ENCODE peak calls at places on chromosomes 5 and 9, in seven cellular contexts. A is tibial artery, G is AG04450, S is GM12878, T is pancreas, X is cardiac muscle cell, P is Peyer's patch. N is an unnamed sample.

GRCh38 chr5:169960659-169961058 is 19.6 kb downstream of the INSYN2B start:
- DNase-seq in A (no peak), G (no peak), S (no peak), T (no peak), X (no peak), P (no peak), N (no peak)

GRCh38 chr9:120866651-120867050 is 10.3 kb downstream of the PHF19 start:
- DNase-seq in A (no peak), G (no peak), S (no peak), T (no peak), X (no peak), P (no peak), N (no peak)

GRCh38 chr9:70593241-70593640 is 178.8 kb upstream of the KLF9 start:
- DNase-seq in A (no peak), G (no peak), S (no peak), T (no peak), X (no peak), P (no peak), N (no peak)

GRCh38 chr5:88805151-88805784 is 77.7 kb downstream of the MEF2C start:
- DNase-seq in A (no peak), G (no peak), S (no peak), T (no peak), X (no peak), P (no peak), N (no peak)

GRCh38 chr5:148708854-148709253 is 54.5 kb upstream of the HTR4 start:
- DNase-seq in A (no peak), G (no peak), S (no peak), T (no peak), X (no peak), P (no peak), N (no peak)

GRCh38 chr5:84237126-84237525 is 147.6 kb downstream of the EDIL3 start:
- DNase-seq in A (no peak), G (no peak), S (no peak), T (no peak), X (no peak), P (no peak), N (no peak)

GRCh38 chr9:123365881-123366528 is 10.0 kb downstream of the CRB2 start:
- DNase-seq in A (no peak), G (no peak), S (no peak), T (no peak), X (no peak), P (no peak), N (no peak)

GRCh38 chr9:88773627-88774244 is 217.5 kb upstream of the S1PR3 start:
- DNase-seq in A (no peak), G (no peak), S (no peak), T (no peak), X (peak), P (no peak), N (no peak)

GRCh38 chr5:54610197-54610898 is 92.8 kb downstream of the SNX18 start:
- DNase-seq in A (no peak), G (no peak), S (peak), T (no peak), X (no peak), P (peak), N (peak)

GRCh38 chr9:109205526-109205925 is 38.5 kb upstream of the FRRS1L start:
- DNase-seq in A (no peak), G (no peak), S (no peak), T (no peak), X (no peak), P (no peak), N (no peak)

GRCh38 chr9:109203761-109204360 is 36.8 kb upstream of the FRRS1L start:
- DNase-seq in A (no peak), G (no peak), S (no peak), T (no peak), X (no peak), P (no peak), N (no peak)

DNA sequence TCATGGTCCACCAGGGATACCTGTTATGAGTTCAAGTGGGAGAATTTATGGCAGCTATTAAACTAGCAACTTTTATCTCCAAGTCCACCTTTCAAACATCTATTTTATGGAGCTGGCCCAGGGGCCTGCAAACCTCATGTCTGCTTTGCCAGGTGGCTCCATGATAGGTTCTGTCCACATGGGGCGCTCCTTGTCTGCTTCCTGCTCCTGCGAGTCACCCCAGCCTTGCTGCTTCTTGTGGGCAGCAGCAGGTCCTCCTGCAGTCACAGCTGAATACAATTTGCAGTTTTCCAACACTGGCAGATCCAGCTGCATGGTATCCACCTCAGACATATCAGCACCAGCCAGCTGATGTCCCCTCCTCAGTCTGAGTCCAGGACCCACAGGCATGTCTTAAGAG is 39.6 kb upstream of the FRRS1L start:
- DNase-seq in A (no peak), G (no peak), S (no peak), T (no peak), X (no peak), P (no peak), N (no peak)
- TF ChIP-seq CTCF in A (no peak), G (no peak), S (no peak), T (no peak), X (peak), P (no peak), N (no peak)

DNA sequence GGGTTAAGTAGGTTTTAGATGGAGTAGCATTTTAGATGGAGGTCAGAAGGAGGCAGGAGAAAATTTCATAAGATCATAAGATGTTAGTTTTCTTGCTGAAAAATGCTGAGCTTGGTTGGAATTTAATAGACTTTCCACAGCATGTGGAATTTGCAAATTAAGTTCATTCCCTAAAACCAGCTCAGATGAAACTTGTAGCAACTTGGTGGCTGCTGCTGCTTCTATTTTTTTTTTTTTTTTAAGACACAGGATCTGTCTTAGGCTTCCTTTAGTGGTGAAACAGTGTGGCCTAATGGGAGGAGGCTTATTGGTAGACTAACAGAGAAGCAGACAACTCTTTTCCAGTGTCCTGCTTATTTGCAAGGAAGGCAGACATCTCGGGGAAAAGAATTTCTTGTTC is 154.5 kb downstream of the AOPEP start:
- DNase-seq in A (no peak), G (no peak), S (no peak), T (no peak), X (no peak), P (no peak), N (no peak)
- H3K27ac ChIP-seq in A (no peak), G (no peak), S (no peak), T (no peak), X (peak), P (no peak), N (no peak)

DNA sequence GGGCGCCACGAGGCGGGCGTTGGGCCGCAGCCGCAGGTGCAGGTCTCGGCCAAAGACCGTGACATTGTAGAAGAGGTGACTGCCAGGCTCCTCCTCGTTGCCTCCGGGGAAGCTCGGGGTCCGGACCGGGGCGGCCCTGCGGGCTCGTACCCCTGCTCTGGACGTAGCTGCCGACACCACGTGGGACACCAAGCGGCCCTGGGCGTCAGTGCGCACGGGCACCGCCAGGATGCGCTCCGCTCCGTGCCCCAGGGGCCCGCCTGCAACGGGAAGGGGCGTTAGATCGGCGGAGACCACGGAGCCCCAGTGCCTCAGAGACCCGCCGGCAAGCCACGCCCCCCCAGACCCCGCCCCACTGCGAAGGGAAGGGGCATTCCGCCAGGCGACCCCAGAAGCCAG is 1.4 kb downstream of the ADAMTS2 start:
- DNase-seq in A (no peak), G (no peak), S (no peak), T (no peak), X (peak), P (no peak), N (no peak)
- TF ChIP-seq CTCF in A (peak), G (peak), S (no peak), T (no peak), X (peak), P (no peak), N (no peak)

DNA sequence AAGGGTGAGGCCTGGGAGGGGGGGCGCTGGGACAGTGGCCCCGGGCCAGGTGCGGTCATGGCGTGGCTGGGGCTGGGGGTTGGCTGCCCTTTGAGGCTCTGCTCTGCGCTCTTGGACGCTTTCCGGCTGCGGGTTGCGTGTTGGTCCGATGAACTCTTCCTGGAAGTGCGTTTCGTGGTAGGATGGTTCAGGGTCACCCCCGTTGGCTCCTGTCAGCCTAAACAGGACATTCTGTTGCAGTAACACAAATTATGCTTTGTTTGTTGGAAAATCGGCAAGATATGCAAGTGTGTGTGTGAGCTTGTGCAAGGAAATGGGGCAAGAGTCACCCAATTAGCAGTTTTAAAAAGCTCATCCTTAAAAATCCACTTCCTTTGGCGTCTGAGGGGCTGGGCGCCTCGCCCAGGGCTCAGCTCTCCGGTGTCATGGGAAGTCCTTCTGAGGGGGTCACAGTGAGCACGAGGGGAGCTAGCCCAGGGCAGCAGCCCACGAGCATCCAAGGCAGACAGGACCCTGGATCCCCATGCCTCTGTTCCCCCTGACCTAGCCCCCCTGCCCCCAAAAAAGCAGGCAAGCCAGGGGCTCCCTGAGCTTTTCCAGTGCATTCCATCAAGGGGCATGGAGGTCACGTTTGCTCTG is 22.2 kb upstream of the RNU6ATAC start:
- DNase-seq in A (peak), G (no peak), S (no peak), T (peak), X (no peak), P (no peak), N (no peak)
- H3K27ac ChIP-seq in A (no peak), G (no peak), S (no peak), T (no peak), X (no peak), P (peak), N (no peak)

GRCh38 chr5:174834081-174834480 is 109.7 kb downstream of the MSX2 start:
- DNase-seq in A (no peak), G (no peak), S (no peak), T (no peak), X (no peak), P (no peak), N (no peak)

GRCh38 chr5:174839196-174839595 is 114.8 kb downstream of the MSX2 start:
- DNase-seq in A (no peak), G (no peak), S (no peak), T (no peak), X (no peak), P (no peak), N (no peak)

GRCh38 chr5:174840435-174840834 is 116.1 kb downstream of the MSX2 start:
- DNase-seq in A (no peak), G (no peak), S (no peak), T (no peak), X (no peak), P (no peak), N (no peak)

GRCh38 chr5:174843263-174844250 is 119.2 kb downstream of the MSX2 start:
- DNase-seq in A (no peak), G (no peak), S (no peak), T (no peak), X (no peak), P (no peak), N (no peak)

DNA sequence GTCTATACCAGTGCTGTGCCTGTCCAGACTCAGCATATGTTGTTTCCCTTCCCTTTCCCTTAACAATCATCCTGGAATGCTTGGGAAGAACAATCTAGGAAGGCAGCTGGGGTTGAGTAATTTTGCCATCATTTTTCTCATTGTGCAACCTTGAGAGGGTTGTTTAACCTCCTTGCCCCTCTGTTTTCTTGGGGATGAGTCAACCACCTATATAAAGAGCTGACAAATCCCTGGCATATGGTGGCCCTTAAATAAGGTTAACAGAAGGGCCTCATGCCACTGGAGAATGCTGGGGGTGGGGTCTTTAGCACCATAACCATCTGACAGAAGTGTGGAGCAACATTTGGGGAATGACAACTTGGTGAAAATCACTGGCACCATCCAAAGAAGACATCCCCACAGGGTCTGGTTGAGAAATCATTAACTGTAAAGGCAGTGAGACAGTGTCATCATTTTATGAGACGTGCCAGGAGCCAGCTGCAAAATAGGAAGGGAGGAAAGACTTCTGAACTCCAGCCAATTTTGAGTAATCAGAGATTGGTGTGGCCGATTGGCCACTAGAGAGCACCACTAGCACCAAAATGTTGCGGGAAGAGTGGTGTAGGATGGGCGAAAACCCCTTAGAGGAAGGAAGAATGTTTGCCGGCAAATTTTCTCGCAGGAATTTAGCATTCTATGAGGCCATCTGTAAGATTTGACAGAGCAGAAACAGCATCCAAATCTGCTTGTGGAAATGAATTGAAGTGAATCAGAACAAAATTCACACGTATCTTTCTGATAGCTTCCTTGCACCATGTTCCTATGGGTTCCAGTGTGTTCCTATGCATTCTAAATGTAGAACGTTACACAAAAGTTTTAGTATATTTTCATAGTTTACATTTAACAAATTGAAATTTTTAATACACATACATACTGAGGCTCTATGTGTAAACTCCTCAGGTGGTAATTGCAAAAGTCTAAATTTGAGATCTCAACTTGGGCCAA is 113.8 kb downstream of the MSX2 start:
- DNase-seq in A (peak), G (no peak), S (no peak), T (no peak), X (peak), P (no peak), N (no peak)
- TF ChIP-seq CTCF in A (no peak), G (peak), S (no peak), T (no peak), X (peak), P (no peak), N (no peak)

GRCh38 chr5:73513996-73514395 is 15.8 kb downstream of the BTF3 start:
- DNase-seq in A (no peak), G (no peak), S (no peak), T (no peak), X (no peak), P (no peak), N (no peak)

GRCh38 chr5:73519531-73520283 is 21.5 kb downstream of the BTF3 start:
- DNase-seq in A (peak), G (peak), S (peak), T (peak), X (peak), P (peak), N (peak)

GRCh38 chr5:73514418-73514817 is 16.2 kb downstream of the BTF3 start:
- DNase-seq in A (no peak), G (no peak), S (no peak), T (no peak), X (no peak), P (no peak), N (no peak)

DNA sequence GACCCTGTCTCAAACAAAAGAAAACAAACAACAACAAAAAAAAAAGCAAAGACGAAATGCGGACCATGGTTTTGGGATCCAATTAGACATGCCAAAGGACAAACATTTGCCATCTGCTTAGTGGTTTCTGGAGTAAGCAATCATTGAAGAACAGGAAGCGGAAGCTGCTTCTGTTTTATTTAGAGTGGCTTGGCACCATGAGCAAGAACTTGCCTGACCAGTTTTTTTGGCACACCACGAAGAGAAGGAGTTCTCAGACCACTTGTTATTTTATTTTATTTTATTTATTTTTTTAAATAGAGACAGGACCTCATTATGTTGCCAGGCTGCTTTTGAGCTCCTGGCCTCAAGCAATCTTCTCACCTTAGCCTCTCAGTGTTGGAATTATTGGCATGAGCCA is 17.0 kb downstream of the BTF3 start:
- DNase-seq in A (no peak), G (no peak), S (no peak), T (peak), X (no peak), P (no peak), N (no peak)
- H3K27ac ChIP-seq in A (no peak), G (no peak), S (no peak), T (no peak), X (no peak), P (no peak), N (no peak)

GRCh38 chr5:141997358-141998006 is 15.3 kb downstream of the GNPDA1 start:
- DNase-seq in A (no peak), G (no peak), S (no peak), T (no peak), X (no peak), P (no peak), N (no peak)

GRCh38 chr5:141995656-141996055 is 17.2 kb downstream of the GNPDA1 start:
- DNase-seq in A (no peak), G (no peak), S (no peak), T (no peak), X (no peak), P (no peak), N (no peak)

GRCh38 chr5:142003266-142003800 is 9.5 kb downstream of the GNPDA1 start:
- DNase-seq in A (no peak), G (no peak), S (no peak), T (no peak), X (no peak), P (no peak), N (no peak)

GRCh38 chr5:142000176-142000575 is 12.7 kb downstream of the GNPDA1 start:
- DNase-seq in A (no peak), G (no peak), S (no peak), T (no peak), X (no peak), P (no peak), N (no peak)

DNA sequence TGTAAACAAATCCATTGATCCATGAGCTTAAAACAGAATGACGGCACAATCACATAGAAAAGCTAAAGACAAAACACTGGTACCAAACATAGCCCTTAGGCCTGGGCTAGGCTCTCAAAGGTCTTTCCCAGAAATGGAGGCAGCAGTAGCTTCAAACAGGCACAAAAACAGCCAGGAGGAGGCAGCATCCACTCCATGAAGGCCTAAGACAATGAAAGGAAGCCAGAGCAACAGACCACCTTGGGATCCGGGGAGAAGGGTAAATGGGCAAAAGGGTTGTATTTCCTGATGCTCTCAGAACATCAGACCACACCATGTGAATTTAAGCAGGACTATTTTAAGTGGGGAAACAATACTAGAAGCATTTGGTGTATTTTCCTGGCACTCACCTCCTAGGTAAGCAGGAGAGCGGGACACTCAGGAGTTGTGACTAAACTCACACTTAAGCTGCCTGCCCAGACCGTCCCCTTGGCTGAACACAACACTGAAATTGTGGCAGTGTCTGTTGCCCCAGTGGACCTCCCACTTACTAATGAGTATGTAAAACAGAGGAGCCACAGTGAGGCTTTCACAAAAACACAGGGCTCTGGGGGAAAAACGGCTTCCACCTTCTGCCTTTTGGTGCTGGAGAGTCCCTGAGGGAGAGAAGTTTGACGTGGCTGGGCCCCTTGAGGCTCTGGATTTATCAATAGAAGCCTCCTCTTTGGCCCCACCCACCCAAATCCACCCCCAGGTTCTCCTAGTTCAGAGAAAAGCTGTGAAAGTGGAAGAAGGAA is 11.9 kb downstream of the GNPDA1 start:
- DNase-seq in A (no peak), G (no peak), S (no peak), T (no peak), X (peak), P (no peak), N (no peak)
- TF ChIP-seq CTCF in A (no peak), G (peak), S (peak), T (no peak), X (peak), P (no peak), N (no peak)

GRCh38 chr9:113220467-113221002 is 542 bp downstream of the FKBP15 start:
- DNase-seq in A (no peak), G (no peak), S (no peak), T (no peak), X (no peak), P (no peak), N (no peak)
- H3K27ac ChIP-seq in A (peak), G (no peak), S (peak), T (peak), X (peak), P (peak), N (peak)

GRCh38 chr5:61167382-61167781 is 5.1 kb upstream of the SMIM15 start:
- DNase-seq in A (no peak), G (no peak), S (no peak), T (peak), X (no peak), P (no peak), N (no peak)
- TF ChIP-seq CTCF in A (no peak), G (peak), S (peak), T (no peak), X (peak), P (no peak), N (no peak)